ENCODE peak calls at places on chromosomes 6 and 20, in five cellular contexts. E, D, Q, S and U are unnamed samples.

GRCh38 chr6:125197795-125198269 is 44.3 kb downstream of the TPD52L1 start:
- DNase-seq in S (peak), D (no peak), E (peak), Q (peak), U (peak)

GRCh38 chr6:19972221-19972620 is 135.1 kb downstream of the ID4 start:
- DNase-seq in Q (no peak), E (no peak), S (no peak), D (no peak), U (no peak)

GRCh38 chr6:23841116-23841515 is 284.9 kb upstream of the NRSN1 start:
- DNase-seq in S (no peak), Q (no peak), D (no peak), E (no peak), U (no peak)

GRCh38 chr20:63265891-63266515 is 6.6 kb upstream of the ARFGAP1 start:
- DNase-seq in S (no peak), D (no peak), E (no peak), Q (no peak), U (no peak)

GRCh38 chr20:52105045-52105572 is 86.5 kb downstream of the ZFP64 start:
- DNase-seq in D (peak), Q (peak), S (no peak), E (peak), U (peak)

GRCh38 chr6:32883789-32884188 is 29.8 kb downstream of the PSMB9 start:
- DNase-seq in D (peak), S (peak), Q (peak), E (no peak), U (peak)

GRCh38 chr6:169969372-169970099 is 218.1 kb downstream of the ERMARD start:
- DNase-seq in E (peak), Q (no peak), D (no peak), S (peak), U (no peak)

GRCh38 chr20:51121901-51122412 is 99.0 kb upstream of the KCNG1 start:
- DNase-seq in D (no peak), S (no peak), E (no peak), Q (no peak), U (no peak)

GRCh38 chr20:4112490-4113420 is 97.4 kb upstream of the RNF24 start:
- DNase-seq in D (no peak), S (no peak), Q (peak), E (peak), U (no peak)

GRCh38 chr6:145669627-145670034 is 65.7 kb downstream of the EPM2A start:
- DNase-seq in Q (peak), E (no peak), S (no peak), D (no peak), U (peak)

GRCh38 chr6:26056583-26057350 is 30.5 kb upstream of the HFE start:
- DNase-seq in D (peak), S (no peak), E (peak), Q (peak), U (peak)

GRCh38 chr6:159682265-159682664 is 10.8 kb downstream of the SOD2 start:
- DNase-seq in Q (no peak), D (no peak), E (no peak), S (no peak), U (peak)

GRCh38 chr6:108896111-108896661 is 48.0 kb downstream of the ARMC2 start:
- DNase-seq in E (no peak), D (no peak), Q (peak), S (no peak), U (peak)

GRCh38 chr20:60313609-60314008 is 355.4 kb downstream of the CDH26 start:
- DNase-seq in E (no peak), S (no peak), Q (no peak), D (no peak), U (no peak)

GRCh38 chr20:49452011-49452482 is 30.4 kb downstream of the KCNB1 start:
- DNase-seq in E (no peak), S (no peak), Q (peak), D (no peak), U (no peak)

GRCh38 chr6:137218917-137219663 is at the start of gene IFNGR1:
- DNase-seq in Q (peak), D (peak), S (peak), E (peak), U (peak)

GRCh38 chr20:3046677-3047462 is 1.0 kb downstream of the MRPS26 start:
- DNase-seq in Q (peak), D (peak), E (no peak), S (no peak), U (no peak)

DNA sequence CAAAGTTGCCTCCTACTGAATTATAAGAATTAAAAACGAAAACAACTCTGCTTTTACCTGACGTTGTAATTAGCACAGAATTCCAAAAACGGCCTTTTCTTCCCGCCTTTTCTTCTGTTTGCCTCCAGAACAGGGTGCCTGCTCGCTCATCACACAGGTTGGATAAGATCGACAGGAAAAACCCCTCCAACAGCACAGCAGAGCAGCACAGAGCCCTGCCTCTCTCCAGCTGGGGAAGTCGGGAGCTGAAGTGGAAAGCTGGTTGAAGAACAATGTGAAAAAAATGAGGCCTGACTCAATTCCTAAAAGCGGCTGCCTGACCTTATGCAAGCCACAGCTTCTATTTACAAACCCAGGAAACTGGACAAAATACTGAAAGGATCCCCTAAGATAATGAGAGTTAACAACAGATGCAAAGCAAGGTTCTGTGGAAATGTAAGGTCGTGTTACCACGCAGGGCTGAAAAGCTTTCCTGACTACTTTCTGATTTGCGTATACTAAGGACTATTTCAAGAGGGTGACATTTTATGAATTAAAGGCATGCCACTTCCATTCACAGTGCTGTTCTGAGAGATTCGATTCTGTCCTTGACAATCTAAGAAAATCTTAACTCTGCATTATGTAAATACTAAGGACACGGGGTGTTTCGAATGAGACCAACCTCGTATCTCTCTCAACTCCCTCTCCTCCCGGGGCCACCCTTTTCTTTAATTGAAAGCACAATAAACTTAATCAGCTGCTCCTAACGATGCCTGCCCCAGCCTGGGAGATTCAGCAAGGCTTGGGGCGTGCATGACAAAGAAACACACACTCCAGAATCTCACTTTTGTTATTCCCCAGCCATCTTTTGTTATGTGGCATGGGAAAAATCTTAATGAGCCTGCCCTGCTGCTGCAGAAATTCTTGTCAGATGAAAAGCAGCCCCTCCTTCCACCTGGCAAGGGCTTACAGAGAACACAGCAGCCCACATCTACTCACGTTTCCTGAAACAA is 117.1 kb downstream of the TTLL2 start:
- DNase-seq in Q (no peak), E (no peak), D (peak), S (no peak), U (no peak)
- H3K4me3 ChIP-seq in Q (no peak), E (no peak), D (peak), S (no peak), U (no peak)

GRCh38 chr20:33861458-33861857 is 50.3 kb downstream of the CHMP4B start:
- DNase-seq in Q (no peak), E (no peak), D (no peak), S (no peak), U (no peak)

GRCh38 chr20:33864324-33864963 is 53.3 kb downstream of the CHMP4B start:
- DNase-seq in S (no peak), D (no peak), E (no peak), Q (no peak), U (no peak)

GRCh38 chr20:33865761-33866160 is 54.6 kb downstream of the CHMP4B start:
- DNase-seq in S (no peak), Q (no peak), E (no peak), D (no peak), U (no peak)

GRCh38 chr20:33863440-33864323 is 52.5 kb downstream of the CHMP4B start:
- DNase-seq in Q (no peak), E (no peak), D (no peak), S (no peak), U (no peak)

GRCh38 chr20:33862709-33863403 is 51.7 kb downstream of the CHMP4B start:
- DNase-seq in E (peak), S (peak), Q (peak), D (peak), U (peak)
- TF ChIP-seq CTCF in E (peak), S (peak), Q (peak), D (peak), U (peak)

DNA sequence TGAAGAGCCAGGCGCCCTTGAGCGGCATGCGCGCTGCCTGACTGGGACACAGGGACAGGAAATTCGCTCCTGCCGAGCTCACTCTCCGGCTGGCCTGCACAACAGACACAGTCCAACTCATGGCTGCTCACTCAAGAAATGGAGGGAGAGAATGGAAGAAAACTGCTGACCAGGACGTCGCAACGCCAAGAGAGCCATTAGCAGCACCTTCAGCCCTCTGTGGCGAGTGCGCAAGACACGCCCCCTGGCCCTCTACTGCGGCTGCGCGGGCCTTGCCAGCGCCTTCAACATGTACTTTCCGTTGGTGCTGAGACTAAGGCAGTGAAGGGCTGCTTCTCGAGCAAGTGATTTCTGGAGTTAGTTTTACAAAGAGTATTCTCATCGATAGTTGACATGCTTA is 23.3 kb downstream of the TMEM242 start:
- DNase-seq in S (no peak), D (no peak), E (no peak), Q (no peak), U (no peak)
- H3K4me3 ChIP-seq in S (no peak), D (no peak), E (no peak), Q (no peak), U (no peak)

DNA sequence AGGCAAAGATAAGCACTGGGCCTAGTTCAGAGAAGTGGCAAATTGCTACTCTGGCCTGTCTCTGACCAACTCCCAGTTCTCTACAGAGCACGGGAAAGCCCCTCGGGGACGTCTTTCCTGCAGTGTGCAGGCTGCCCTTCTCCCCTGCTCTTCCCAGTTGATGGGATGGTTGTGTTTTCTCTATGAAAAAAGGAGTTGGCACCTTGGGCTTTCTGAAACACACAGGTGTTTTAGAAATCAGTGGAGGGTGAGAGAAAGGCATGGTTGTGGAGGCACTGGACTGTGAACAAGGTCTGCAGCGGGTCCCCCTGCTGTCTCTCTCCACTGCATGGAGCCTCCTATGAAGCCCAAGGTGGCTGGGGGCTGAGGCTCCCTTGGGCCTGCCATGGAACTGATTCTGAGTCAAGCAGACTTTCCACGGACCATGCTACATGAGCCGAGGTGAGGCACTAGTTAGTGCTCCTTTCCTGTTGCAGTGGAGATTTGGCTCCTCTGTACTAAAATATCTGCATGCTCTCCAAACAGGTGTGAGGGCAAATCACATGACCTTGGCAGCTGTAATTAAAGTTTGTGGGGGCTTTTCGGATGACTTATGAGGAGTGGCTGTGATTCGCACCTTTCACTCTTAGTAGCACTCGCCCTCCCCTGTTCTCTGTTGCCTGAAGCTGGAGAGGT is 16.3 kb downstream of the GTSF1L start:
- DNase-seq in Q (no peak), S (no peak), E (no peak), D (no peak), U (no peak)
- TF ChIP-seq CTCF in Q (no peak), S (no peak), E (no peak), D (no peak), U (no peak)

GRCh38 chr6:25038992-25039391 is 103.2 kb upstream of the RIPOR2 start:
- DNase-seq in D (no peak), E (no peak), Q (no peak), S (no peak), U (no peak)
- H3K4me3 ChIP-seq in D (no peak), E (no peak), Q (no peak), S (no peak), U (no peak)

GRCh38 chr20:38658879-38659612 is 57.4 kb downstream of the ARHGAP40 start:
- DNase-seq in E (peak), Q (peak), D (peak), S (no peak), U (no peak)
- TF ChIP-seq CTCF in E (peak), Q (peak), D (peak), S (peak), U (peak)

GRCh38 chr6:124002377-124003081 is 198.9 kb downstream of the NKAIN2 start:
- DNase-seq in D (no peak), E (no peak), S (no peak), Q (peak), U (no peak)
- H3K4me3 ChIP-seq in D (no peak), E (no peak), S (no peak), Q (no peak), U (no peak)

GRCh38 chr6:131059486-131059885 is 3.6 kb downstream of the EPB41L2 start:
- DNase-seq in E (no peak), Q (peak), S (no peak), D (no peak), U (peak)
- TF ChIP-seq CTCF in E (no peak), Q (peak), S (no peak), D (no peak), U (no peak)